ENCODE peak calls at places on chromosomes 16 and 17, in four cellular contexts. One of them, this sample, is unnamed.

GRCh38 chr17:75091855-75092327 is 4.1 kb downstream of the SLC16A5 start:
- DNase-seq in stimulated activated CD4-positive, alpha-beta T cell treated with anti-CD3 and anti-CD28 coated beads, Interleukin-2, amount 100 ng/mL, for 48 hours: no peak
- DNase-seq in psoas muscle: no peak
- DNase-seq in stimulated activated CD8-positive, alpha-beta memory T cell treated with anti-CD3 and anti-CD28 coated beads, Interleukin-2, amount 100 ng/mL, for 1 hour: no peak
- DNase-seq in this sample: no peak

GRCh38 chr17:75485688-75486087 is 29.3 kb downstream of the TMEM94 start:
- DNase-seq in stimulated activated CD4-positive, alpha-beta T cell treated with anti-CD3 and anti-CD28 coated beads, Interleukin-2, amount 100 ng/mL, for 48 hours: no peak
- DNase-seq in psoas muscle: peak
- DNase-seq in stimulated activated CD8-positive, alpha-beta memory T cell treated with anti-CD3 and anti-CD28 coated beads, Interleukin-2, amount 100 ng/mL, for 1 hour: no peak
- DNase-seq in this sample: no peak

GRCh38 chr17:81428121-81428515 is 32.9 kb downstream of the BAHCC1 start:
- DNase-seq in stimulated activated CD4-positive, alpha-beta T cell treated with anti-CD3 and anti-CD28 coated beads, Interleukin-2, amount 100 ng/mL, for 48 hours: no peak
- DNase-seq in psoas muscle: peak
- DNase-seq in stimulated activated CD8-positive, alpha-beta memory T cell treated with anti-CD3 and anti-CD28 coated beads, Interleukin-2, amount 100 ng/mL, for 1 hour: no peak
- DNase-seq in this sample: no peak

GRCh38 chr16:67461600-67462278 is 19.2 kb downstream of the ATP6V0D1 start:
- DNase-seq in stimulated activated CD4-positive, alpha-beta T cell treated with anti-CD3 and anti-CD28 coated beads, Interleukin-2, amount 100 ng/mL, for 48 hours: no peak
- DNase-seq in psoas muscle: no peak
- DNase-seq in stimulated activated CD8-positive, alpha-beta memory T cell treated with anti-CD3 and anti-CD28 coated beads, Interleukin-2, amount 100 ng/mL, for 1 hour: no peak
- DNase-seq in this sample: no peak

GRCh38 chr17:4127555-4127954 is 15.3 kb downstream of the ZZEF1 start:
- DNase-seq in stimulated activated CD4-positive, alpha-beta T cell treated with anti-CD3 and anti-CD28 coated beads, Interleukin-2, amount 100 ng/mL, for 48 hours: no peak
- DNase-seq in psoas muscle: no peak
- DNase-seq in stimulated activated CD8-positive, alpha-beta memory T cell treated with anti-CD3 and anti-CD28 coated beads, Interleukin-2, amount 100 ng/mL, for 1 hour: no peak
- DNase-seq in this sample: no peak

GRCh38 chr17:75842963-75843576 is 1.1 kb downstream of the UNC13D start:
- DNase-seq in stimulated activated CD4-positive, alpha-beta T cell treated with anti-CD3 and anti-CD28 coated beads, Interleukin-2, amount 100 ng/mL, for 48 hours: no peak
- DNase-seq in psoas muscle: no peak
- DNase-seq in stimulated activated CD8-positive, alpha-beta memory T cell treated with anti-CD3 and anti-CD28 coated beads, Interleukin-2, amount 100 ng/mL, for 1 hour: no peak
- DNase-seq in this sample: no peak

GRCh38 chr17:37761065-37761464 is 16.2 kb upstream of the HNF1B start:
- DNase-seq in stimulated activated CD4-positive, alpha-beta T cell treated with anti-CD3 and anti-CD28 coated beads, Interleukin-2, amount 100 ng/mL, for 48 hours: no peak
- DNase-seq in psoas muscle: no peak
- DNase-seq in stimulated activated CD8-positive, alpha-beta memory T cell treated with anti-CD3 and anti-CD28 coated beads, Interleukin-2, amount 100 ng/mL, for 1 hour: no peak
- DNase-seq in this sample: no peak

GRCh38 chr17:77383613-77384608 is 243.1 kb downstream of the SEC14L1 start:
- DNase-seq in stimulated activated CD4-positive, alpha-beta T cell treated with anti-CD3 and anti-CD28 coated beads, Interleukin-2, amount 100 ng/mL, for 48 hours: no peak
- DNase-seq in psoas muscle: peak
- DNase-seq in stimulated activated CD8-positive, alpha-beta memory T cell treated with anti-CD3 and anti-CD28 coated beads, Interleukin-2, amount 100 ng/mL, for 1 hour: no peak
- DNase-seq in this sample: no peak

GRCh38 chr17:71170070-71170469 is 950.8 kb upstream of the SOX9 start:
- DNase-seq in stimulated activated CD4-positive, alpha-beta T cell treated with anti-CD3 and anti-CD28 coated beads, Interleukin-2, amount 100 ng/mL, for 48 hours: no peak
- DNase-seq in psoas muscle: no peak
- DNase-seq in stimulated activated CD8-positive, alpha-beta memory T cell treated with anti-CD3 and anti-CD28 coated beads, Interleukin-2, amount 100 ng/mL, for 1 hour: no peak
- DNase-seq in this sample: no peak

GRCh38 chr16:47687694-47688093 is 226.6 kb downstream of the PHKB start:
- DNase-seq in stimulated activated CD4-positive, alpha-beta T cell treated with anti-CD3 and anti-CD28 coated beads, Interleukin-2, amount 100 ng/mL, for 48 hours: no peak
- DNase-seq in psoas muscle: no peak
- DNase-seq in stimulated activated CD8-positive, alpha-beta memory T cell treated with anti-CD3 and anti-CD28 coated beads, Interleukin-2, amount 100 ng/mL, for 1 hour: no peak
- DNase-seq in this sample: no peak

GRCh38 chr16:15765880-15766279 is 90.9 kb downstream of the MYH11 start:
- DNase-seq in stimulated activated CD4-positive, alpha-beta T cell treated with anti-CD3 and anti-CD28 coated beads, Interleukin-2, amount 100 ng/mL, for 48 hours: peak
- DNase-seq in psoas muscle: no peak
- DNase-seq in stimulated activated CD8-positive, alpha-beta memory T cell treated with anti-CD3 and anti-CD28 coated beads, Interleukin-2, amount 100 ng/mL, for 1 hour: no peak
- DNase-seq in this sample: no peak

GRCh38 chr16:5323742-5324141 is 226.1 kb upstream of the EEF2KMT start:
- DNase-seq in stimulated activated CD4-positive, alpha-beta T cell treated with anti-CD3 and anti-CD28 coated beads, Interleukin-2, amount 100 ng/mL, for 48 hours: no peak
- DNase-seq in psoas muscle: no peak
- DNase-seq in stimulated activated CD8-positive, alpha-beta memory T cell treated with anti-CD3 and anti-CD28 coated beads, Interleukin-2, amount 100 ng/mL, for 1 hour: no peak
- DNase-seq in this sample: no peak

GRCh38 chr16:10839271-10839661 is 20.7 kb upstream of the TVP23A start:
- DNase-seq in stimulated activated CD4-positive, alpha-beta T cell treated with anti-CD3 and anti-CD28 coated beads, Interleukin-2, amount 100 ng/mL, for 48 hours: no peak
- DNase-seq in psoas muscle: no peak
- DNase-seq in stimulated activated CD8-positive, alpha-beta memory T cell treated with anti-CD3 and anti-CD28 coated beads, Interleukin-2, amount 100 ng/mL, for 1 hour: no peak
- DNase-seq in this sample: no peak

GRCh38 chr16:75591001-75591852 is 25.0 kb downstream of the GABARAPL2 start:
- DNase-seq in stimulated activated CD4-positive, alpha-beta T cell treated with anti-CD3 and anti-CD28 coated beads, Interleukin-2, amount 100 ng/mL, for 48 hours: no peak
- DNase-seq in psoas muscle: peak
- DNase-seq in stimulated activated CD8-positive, alpha-beta memory T cell treated with anti-CD3 and anti-CD28 coated beads, Interleukin-2, amount 100 ng/mL, for 1 hour: no peak
- DNase-seq in this sample: no peak

GRCh38 chr16:78669994-78670393 is 570.5 kb downstream of the WWOX start:
- DNase-seq in stimulated activated CD4-positive, alpha-beta T cell treated with anti-CD3 and anti-CD28 coated beads, Interleukin-2, amount 100 ng/mL, for 48 hours: no peak
- DNase-seq in psoas muscle: peak
- DNase-seq in stimulated activated CD8-positive, alpha-beta memory T cell treated with anti-CD3 and anti-CD28 coated beads, Interleukin-2, amount 100 ng/mL, for 1 hour: no peak
- DNase-seq in this sample: no peak

GRCh38 chr16:19188406-19188805 is 20.4 kb downstream of the SYT17 start:
- DNase-seq in stimulated activated CD4-positive, alpha-beta T cell treated with anti-CD3 and anti-CD28 coated beads, Interleukin-2, amount 100 ng/mL, for 48 hours: no peak
- DNase-seq in psoas muscle: no peak
- DNase-seq in stimulated activated CD8-positive, alpha-beta memory T cell treated with anti-CD3 and anti-CD28 coated beads, Interleukin-2, amount 100 ng/mL, for 1 hour: no peak
- DNase-seq in this sample: no peak

GRCh38 chr17:19513897-19514488 is 19.7 kb upstream of the SLC47A1 start:
- DNase-seq in stimulated activated CD4-positive, alpha-beta T cell treated with anti-CD3 and anti-CD28 coated beads, Interleukin-2, amount 100 ng/mL, for 48 hours: peak
- DNase-seq in psoas muscle: peak
- DNase-seq in stimulated activated CD8-positive, alpha-beta memory T cell treated with anti-CD3 and anti-CD28 coated beads, Interleukin-2, amount 100 ng/mL, for 1 hour: peak
- DNase-seq in this sample: no peak

GRCh38 chr17:76593338-76593737 is 7.7 kb upstream of the ST6GALNAC2 start:
- DNase-seq in stimulated activated CD4-positive, alpha-beta T cell treated with anti-CD3 and anti-CD28 coated beads, Interleukin-2, amount 100 ng/mL, for 48 hours: no peak
- DNase-seq in psoas muscle: no peak
- DNase-seq in stimulated activated CD8-positive, alpha-beta memory T cell treated with anti-CD3 and anti-CD28 coated beads, Interleukin-2, amount 100 ng/mL, for 1 hour: no peak
- DNase-seq in this sample: no peak

GRCh38 chr16:19749571-19750080 is 31.6 kb downstream of the IQCK start:
- DNase-seq in stimulated activated CD4-positive, alpha-beta T cell treated with anti-CD3 and anti-CD28 coated beads, Interleukin-2, amount 100 ng/mL, for 48 hours: no peak
- DNase-seq in psoas muscle: no peak
- DNase-seq in stimulated activated CD8-positive, alpha-beta memory T cell treated with anti-CD3 and anti-CD28 coated beads, Interleukin-2, amount 100 ng/mL, for 1 hour: no peak
- DNase-seq in this sample: no peak

GRCh38 chr17:16407911-16408588 is 7.3 kb upstream of the TRPV2 start:
- DNase-seq in stimulated activated CD4-positive, alpha-beta T cell treated with anti-CD3 and anti-CD28 coated beads, Interleukin-2, amount 100 ng/mL, for 48 hours: no peak
- DNase-seq in psoas muscle: peak
- DNase-seq in stimulated activated CD8-positive, alpha-beta memory T cell treated with anti-CD3 and anti-CD28 coated beads, Interleukin-2, amount 100 ng/mL, for 1 hour: no peak
- DNase-seq in this sample: no peak

GRCh38 chr17:73765824-73766563 is 121.7 kb upstream of the SDK2 start:
- DNase-seq in stimulated activated CD4-positive, alpha-beta T cell treated with anti-CD3 and anti-CD28 coated beads, Interleukin-2, amount 100 ng/mL, for 48 hours: no peak
- DNase-seq in psoas muscle: no peak
- DNase-seq in stimulated activated CD8-positive, alpha-beta memory T cell treated with anti-CD3 and anti-CD28 coated beads, Interleukin-2, amount 100 ng/mL, for 1 hour: no peak
- DNase-seq in this sample: no peak

GRCh38 chr16:47139561-47140185 is 4.1 kb downstream of the NETO2 start:
- DNase-seq in stimulated activated CD4-positive, alpha-beta T cell treated with anti-CD3 and anti-CD28 coated beads, Interleukin-2, amount 100 ng/mL, for 48 hours: no peak
- DNase-seq in psoas muscle: no peak
- DNase-seq in stimulated activated CD8-positive, alpha-beta memory T cell treated with anti-CD3 and anti-CD28 coated beads, Interleukin-2, amount 100 ng/mL, for 1 hour: no peak
- DNase-seq in this sample: no peak

GRCh38 chr17:77933777-77934398 is 24.6 kb upstream of the TNRC6C start:
- DNase-seq in stimulated activated CD4-positive, alpha-beta T cell treated with anti-CD3 and anti-CD28 coated beads, Interleukin-2, amount 100 ng/mL, for 48 hours: no peak
- DNase-seq in psoas muscle: no peak
- DNase-seq in stimulated activated CD8-positive, alpha-beta memory T cell treated with anti-CD3 and anti-CD28 coated beads, Interleukin-2, amount 100 ng/mL, for 1 hour: no peak
- DNase-seq in this sample: no peak

GRCh38 chr17:43645450-43645764 is 16.3 kb downstream of the MEOX1 start:
- DNase-seq in stimulated activated CD4-positive, alpha-beta T cell treated with anti-CD3 and anti-CD28 coated beads, Interleukin-2, amount 100 ng/mL, for 48 hours: no peak
- DNase-seq in psoas muscle: no peak
- DNase-seq in stimulated activated CD8-positive, alpha-beta memory T cell treated with anti-CD3 and anti-CD28 coated beads, Interleukin-2, amount 100 ng/mL, for 1 hour: no peak
- DNase-seq in this sample: no peak

GRCh38 chr16:86257546-86257945 is 252.8 kb upstream of the FOXF1 start:
- DNase-seq in stimulated activated CD4-positive, alpha-beta T cell treated with anti-CD3 and anti-CD28 coated beads, Interleukin-2, amount 100 ng/mL, for 48 hours: no peak
- DNase-seq in psoas muscle: no peak
- DNase-seq in stimulated activated CD8-positive, alpha-beta memory T cell treated with anti-CD3 and anti-CD28 coated beads, Interleukin-2, amount 100 ng/mL, for 1 hour: no peak
- DNase-seq in this sample: no peak

GRCh38 chr17:4553669-4554068 is 1.5 kb downstream of the MYBBP1A start:
- DNase-seq in stimulated activated CD4-positive, alpha-beta T cell treated with anti-CD3 and anti-CD28 coated beads, Interleukin-2, amount 100 ng/mL, for 48 hours: no peak
- DNase-seq in psoas muscle: peak
- DNase-seq in stimulated activated CD8-positive, alpha-beta memory T cell treated with anti-CD3 and anti-CD28 coated beads, Interleukin-2, amount 100 ng/mL, for 1 hour: no peak
- DNase-seq in this sample: no peak

GRCh38 chr17:2701161-2701995 is 10.2 kb downstream of the CLUH start:
- DNase-seq in stimulated activated CD4-positive, alpha-beta T cell treated with anti-CD3 and anti-CD28 coated beads, Interleukin-2, amount 100 ng/mL, for 48 hours: no peak
- DNase-seq in psoas muscle: no peak
- DNase-seq in stimulated activated CD8-positive, alpha-beta memory T cell treated with anti-CD3 and anti-CD28 coated beads, Interleukin-2, amount 100 ng/mL, for 1 hour: no peak
- DNase-seq in this sample: no peak

GRCh38 chr17:48068491-48068961 is 20.4 kb downstream of the NFE2L1 start:
- DNase-seq in stimulated activated CD4-positive, alpha-beta T cell treated with anti-CD3 and anti-CD28 coated beads, Interleukin-2, amount 100 ng/mL, for 48 hours: no peak
- DNase-seq in psoas muscle: no peak
- DNase-seq in stimulated activated CD8-positive, alpha-beta memory T cell treated with anti-CD3 and anti-CD28 coated beads, Interleukin-2, amount 100 ng/mL, for 1 hour: no peak
- DNase-seq in this sample: no peak

GRCh38 chr17:41521574-41522261 is 3.0 kb upstream of the KRT15 start:
- DNase-seq in stimulated activated CD4-positive, alpha-beta T cell treated with anti-CD3 and anti-CD28 coated beads, Interleukin-2, amount 100 ng/mL, for 48 hours: no peak
- DNase-seq in psoas muscle: no peak
- DNase-seq in stimulated activated CD8-positive, alpha-beta memory T cell treated with anti-CD3 and anti-CD28 coated beads, Interleukin-2, amount 100 ng/mL, for 1 hour: no peak
- DNase-seq in this sample: no peak

GRCh38 chr16:86398622-86399021 is 111.7 kb upstream of the FOXF1 start:
- DNase-seq in stimulated activated CD4-positive, alpha-beta T cell treated with anti-CD3 and anti-CD28 coated beads, Interleukin-2, amount 100 ng/mL, for 48 hours: no peak
- DNase-seq in psoas muscle: no peak
- DNase-seq in stimulated activated CD8-positive, alpha-beta memory T cell treated with anti-CD3 and anti-CD28 coated beads, Interleukin-2, amount 100 ng/mL, for 1 hour: no peak
- DNase-seq in this sample: no peak

GRCh38 chr16:3980311-3981111 is 100.0 kb upstream of the CREBBP start:
- DNase-seq in stimulated activated CD4-positive, alpha-beta T cell treated with anti-CD3 and anti-CD28 coated beads, Interleukin-2, amount 100 ng/mL, for 48 hours: no peak
- DNase-seq in psoas muscle: no peak
- DNase-seq in stimulated activated CD8-positive, alpha-beta memory T cell treated with anti-CD3 and anti-CD28 coated beads, Interleukin-2, amount 100 ng/mL, for 1 hour: no peak
- DNase-seq in this sample: no peak

GRCh38 chr17:77602883-77603640 is 355.4 kb upstream of the TNRC6C start:
- DNase-seq in stimulated activated CD4-positive, alpha-beta T cell treated with anti-CD3 and anti-CD28 coated beads, Interleukin-2, amount 100 ng/mL, for 48 hours: no peak
- DNase-seq in psoas muscle: no peak
- DNase-seq in stimulated activated CD8-positive, alpha-beta memory T cell treated with anti-CD3 and anti-CD28 coated beads, Interleukin-2, amount 100 ng/mL, for 1 hour: no peak
- DNase-seq in this sample: no peak